ENCODE peak calls at places on chromosomes 2 and 18, in nine cellular contexts. Q is fibroblast of villous mesenchyme, I is M059J, G is Right ventricle myocardium inferior, V is lower leg skin, W is GM19239, F is SK-N-SH, N is MM.1S, M is left ventricle myocardium inferior. O is an unnamed sample.

GRCh38 chr2:237447496-237447895 is 33.5 kb upstream of the COL6A3 start:
- DNase-seq in Q (no peak), I (no peak), G (no peak), V (peak), W (no peak), F (no peak), N (no peak), M (no peak), O (no peak)

GRCh38 chr2:216074794-216075193 is 6.8 kb downstream of the PECR start:
- DNase-seq in Q (no peak), I (no peak), G (no peak), V (no peak), W (no peak), F (no peak), N (no peak), M (no peak), O (no peak)

GRCh38 chr18:22203035-22203434 is 33.6 kb downstream of the GATA6 start:
- DNase-seq in Q (no peak), I (no peak), G (no peak), V (no peak), W (no peak), F (no peak), N (no peak), M (no peak), O (no peak)

GRCh38 chr2:195595825-195596224 is 61.2 kb upstream of the SLC39A10 start:
- DNase-seq in Q (no peak), I (no peak), G (no peak), V (no peak), W (no peak), F (no peak), N (no peak), M (no peak), O (no peak)

GRCh38 chr2:190441564-190441963 is 33.4 kb downstream of the MFSD6 start:
- DNase-seq in Q (no peak), I (no peak), G (no peak), V (no peak), W (no peak), F (no peak), N (no peak), M (no peak), O (no peak)

GRCh38 chr2:55051026-55051866 is 995 bp upstream of the RTN4 start:
- DNase-seq in Q (peak), I (peak), G (no peak), V (peak), W (no peak), F (peak), N (no peak), M (peak), O (peak)

GRCh38 chr2:186426153-186427016 is 59.7 kb upstream of the ZC3H15 start:
- DNase-seq in Q (no peak), I (peak), G (no peak), V (no peak), W (peak), F (no peak), N (peak), M (no peak), O (peak)

GRCh38 chr2:239264838-239265651 is 135.8 kb downstream of the HDAC4 start:
- DNase-seq in Q (peak), I (peak), G (no peak), V (peak), W (peak), F (no peak), N (no peak), M (no peak), O (peak)

GRCh38 chr2:11872247-11872947 is 126.0 kb downstream of the LPIN1 start:
- DNase-seq in Q (peak), I (peak), G (no peak), V (no peak), W (no peak), F (no peak), N (no peak), M (no peak), O (no peak)

GRCh38 chr18:49431563-49431962 is 28.9 kb downstream of the DYM start:
- DNase-seq in Q (no peak), I (peak), G (no peak), V (no peak), W (no peak), F (no peak), N (no peak), M (no peak), O (no peak)

GRCh38 chr18:44839239-44839666 is 158.6 kb downstream of the SETBP1 start:
- DNase-seq in Q (peak), I (peak), G (peak), V (peak), W (peak), F (no peak), N (peak), M (peak), O (peak)

GRCh38 chr18:34771958-34772357 is 61.9 kb downstream of the DTNA start:
- DNase-seq in Q (peak), I (no peak), G (no peak), V (no peak), W (no peak), F (no peak), N (no peak), M (no peak), O (no peak)

GRCh38 chr18:31929273-31929672 is 13.7 kb downstream of the TRAPPC8 start:
- DNase-seq in Q (no peak), I (no peak), G (no peak), V (no peak), W (no peak), F (no peak), N (no peak), M (no peak), O (no peak)

GRCh38 chr2:110994250-110994961 is 126.3 kb upstream of the BCL2L11 start:
- DNase-seq in Q (no peak), I (no peak), G (no peak), V (no peak), W (no peak), F (no peak), N (no peak), M (no peak), O (no peak)

GRCh38 chr2:218138047-218138446 is 12.2 kb downstream of the CXCR2 start:
- DNase-seq in Q (no peak), I (no peak), G (no peak), V (no peak), W (no peak), F (no peak), N (no peak), M (no peak), O (no peak)

GRCh38 chr2:84969511-84970265 is 1.3 kb upstream of the KCMF1 start:
- DNase-seq in Q (peak), I (peak), G (no peak), V (no peak), W (no peak), F (peak), N (peak), M (no peak), O (peak)

GRCh38 chr2:172375247-172375646 is 52.1 kb upstream of the ITGA6 start:
- DNase-seq in Q (peak), I (no peak), G (no peak), V (no peak), W (no peak), F (no peak), N (no peak), M (no peak), O (no peak)

GRCh38 chr2:54632733-54633692 is 90.4 kb upstream of the EML6 start:
- DNase-seq in Q (peak), I (peak), G (no peak), V (no peak), W (no peak), F (no peak), N (no peak), M (no peak), O (peak)

GRCh38 chr2:187654535-187654934 is 100.3 kb upstream of the TFPI start:
- DNase-seq in Q (no peak), I (peak), G (no peak), V (no peak), W (no peak), F (no peak), N (no peak), M (peak), O (no peak)

GRCh38 chr2:190382851-190383250 is 25.3 kb upstream of the MFSD6 start:
- DNase-seq in Q (peak), I (peak), G (no peak), V (no peak), W (peak), F (peak), N (peak), M (no peak), O (peak)

GRCh38 chr2:225566798-225567197 is 167.3 kb downstream of the NYAP2 start:
- DNase-seq in Q (no peak), I (peak), G (no peak), V (no peak), W (no peak), F (no peak), N (no peak), M (no peak), O (no peak)

GRCh38 chr18:77711096-77711495 is 461.4 kb downstream of the GALR1 start:
- DNase-seq in Q (no peak), I (no peak), G (no peak), V (no peak), W (no peak), F (no peak), N (peak), M (no peak), O (peak)

GRCh38 chr2:2764739-2765138 is 433.7 kb upstream of the MYT1L start:
- DNase-seq in Q (no peak), I (peak), G (no peak), V (no peak), W (no peak), F (no peak), N (no peak), M (no peak), O (no peak)

GRCh38 chr18:36711813-36712444 is 116.9 kb downstream of the TPGS2 start:
- DNase-seq in Q (peak), I (peak), G (no peak), V (no peak), W (no peak), F (no peak), N (no peak), M (peak), O (no peak)

GRCh38 chr2:118348380-118349024 is 260.2 kb downstream of the INSIG2 start:
- DNase-seq in Q (no peak), I (no peak), G (no peak), V (no peak), W (no peak), F (no peak), N (peak), M (no peak), O (no peak)

GRCh38 chr18:1774261-1774660 is 797.0 kb downstream of the METTL4 start:
- DNase-seq in Q (no peak), I (no peak), G (no peak), V (no peak), W (no peak), F (no peak), N (no peak), M (no peak), O (no peak)

GRCh38 chr2:96156926-96157648 is 11.8 kb upstream of the DUSP2 start:
- DNase-seq in Q (no peak), I (no peak), G (no peak), V (no peak), W (no peak), F (no peak), N (no peak), M (no peak), O (peak)

GRCh38 chr2:150538582-150539236 is 51.2 kb upstream of the RND3 start:
- DNase-seq in Q (peak), I (peak), G (no peak), V (no peak), W (no peak), F (no peak), N (no peak), M (no peak), O (no peak)